ENCODE peak calls at places on chromosomes 12 and 14, in eight cellular contexts. Q, X, I, B, J, G, D and E are unnamed samples.
A peak's percentile ranks its signal among the peaks of the same experiment; 100 is the strongest.

GRCh38 chr14:59870277-59871165 is at the start of gene RTN1:
- DNase-seq in Q (peak; percentile 90), X (peak; percentile 78), I (no peak), B (no peak), J (peak; percentile 29), G (peak; percentile 43), D (peak; percentile 25), E (peak; percentile 29)

GRCh38 chr12:89162704-89163261 is 189.5 kb downstream of the DUSP6 start:
- DNase-seq in Q (no peak), X (no peak), I (no peak), B (peak; percentile 15), J (no peak), G (peak; percentile 27), D (peak; percentile 44), E (no peak)

GRCh38 chr14:70359076-70359424 is 433 bp downstream of the COX16 start:
- DNase-seq in Q (no peak), X (no peak), I (no peak), B (no peak), J (no peak), G (peak; percentile 33), D (no peak), E (no peak)

GRCh38 chr12:105706321-105706972 is 376.0 kb downstream of the C12orf75 start:
- DNase-seq in Q (no peak), X (no peak), I (no peak), B (no peak), J (no peak), G (no peak), D (no peak), E (no peak)

GRCh38 chr12:95790912-95791849 is 617 bp upstream of the NTN4 start:
- DNase-seq in Q (peak; percentile 77), X (peak; percentile 77), I (no peak), B (no peak), J (peak; percentile 14), G (no peak), D (peak; percentile 20), E (peak; percentile 46)

GRCh38 chr14:56322531-56322930 is 204.3 kb downstream of the PELI2 start:
- DNase-seq in Q (no peak), X (no peak), I (no peak), B (no peak), J (no peak), G (no peak), D (no peak), E (no peak)

GRCh38 chr12:82866946-82867345 is 180.2 kb downstream of the TMTC2 start:
- DNase-seq in Q (no peak), X (no peak), I (no peak), B (no peak), J (no peak), G (no peak), D (no peak), E (no peak)

GRCh38 chr14:64196668-64197411 is 97.3 kb downstream of the ESR2 start:
- DNase-seq in Q (peak; percentile 85), X (peak; percentile 78), I (no peak), B (no peak), J (no peak), G (peak; percentile 40), D (no peak), E (no peak)

GRCh38 chr14:66143387-66144112 is 342.6 kb upstream of the CCDC196 start:
- DNase-seq in Q (no peak), X (no peak), I (no peak), B (no peak), J (no peak), G (no peak), D (no peak), E (no peak)

GRCh38 chr14:105045710-105046326 is 19.4 kb downstream of the GPR132 start:
- DNase-seq in Q (peak; percentile 99), X (peak; percentile 98), I (peak; percentile 89), B (peak; percentile 69), J (peak; percentile 93), G (peak; percentile 96), D (peak; percentile 94), E (peak; percentile 94)

GRCh38 chr12:100445081-100445481 is 28.6 kb upstream of the NR1H4 start:
- DNase-seq in Q (no peak), X (no peak), I (no peak), B (no peak), J (no peak), G (no peak), D (no peak), E (no peak)

GRCh38 chr12:108516511-108517275 is 1.6 kb downstream of the FICD start:
- DNase-seq in Q (no peak), X (no peak), I (no peak), B (no peak), J (no peak), G (no peak), D (no peak), E (no peak)

GRCh38 chr12:108515916-108516315 is 839 bp downstream of the FICD start:
- DNase-seq in Q (peak; percentile 80), X (no peak), I (no peak), B (no peak), J (no peak), G (no peak), D (no peak), E (no peak)

GRCh38 chr12:108517288-108518100 is 2.4 kb downstream of the FICD start:
- DNase-seq in Q (no peak), X (no peak), I (no peak), B (no peak), J (no peak), G (no peak), D (no peak), E (no peak)

GRCh38 chr12:108514468-108514972 is 557 bp upstream of the FICD start:
- DNase-seq in Q (no peak), X (no peak), I (no peak), B (no peak), J (no peak), G (no peak), D (no peak), E (no peak)

GRCh38 chr12:108514973-108515814 is at the start of gene FICD:
- DNase-seq in Q (peak; percentile 100), X (peak; percentile 99), I (peak; percentile 97), B (peak; percentile 96), J (peak; percentile 93), G (peak; percentile 100), D (peak; percentile 100), E (peak; percentile 100)
- TF ChIP-seq POLR2A in Q (no peak), X (peak; percentile 51), I (peak; percentile 82), B (no peak), J (peak; percentile 85), G (no peak), D (peak; percentile 30), E (no peak)

DNA sequence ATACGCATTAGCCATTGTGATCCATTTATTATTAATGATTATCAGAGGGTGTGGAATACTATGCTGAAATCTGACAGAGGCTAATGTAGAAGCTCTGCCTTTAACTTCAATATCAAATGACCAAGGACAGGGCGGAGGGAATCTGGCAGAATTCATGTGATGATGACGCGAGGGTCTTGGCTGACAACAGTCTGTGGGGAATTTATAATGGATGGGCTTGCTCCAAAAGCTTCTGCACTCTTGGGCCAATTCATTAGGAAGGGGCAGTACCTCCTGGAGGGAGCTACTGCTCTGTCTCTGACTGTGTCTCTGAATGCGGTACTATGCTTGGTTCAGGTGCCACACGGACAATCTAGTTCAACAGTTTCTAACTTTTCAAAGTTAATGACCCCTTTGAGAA is 46.2 kb downstream of the GALNT8 start:
- DNase-seq in Q (no peak), X (no peak), I (no peak), B (no peak), J (no peak), G (no peak), D (no peak), E (no peak)
- TF ChIP-seq POLR2AphosphoS5 in Q (no peak), X (no peak), I (no peak), B (no peak), J (no peak), G (no peak), D (no peak), E (no peak)

GRCh38 chr12:24561882-24562760 is 386.8 kb downstream of the BCAT1 start:
- DNase-seq in Q (peak; percentile 78), X (peak; percentile 87), I (no peak), B (no peak), J (peak; percentile 26), G (peak; percentile 47), D (peak; percentile 39), E (no peak)

GRCh38 chr12:24561411-24561871 is 387.5 kb downstream of the BCAT1 start:
- DNase-seq in Q (no peak), X (no peak), I (no peak), B (no peak), J (no peak), G (no peak), D (peak; percentile 10), E (no peak)

GRCh38 chr12:24565300-24565699 is 383.6 kb downstream of the BCAT1 start:
- DNase-seq in Q (no peak), X (no peak), I (no peak), B (no peak), J (no peak), G (no peak), D (no peak), E (no peak)

GRCh38 chr12:24560867-24561266 is 388.0 kb downstream of the BCAT1 start:
- DNase-seq in Q (no peak), X (no peak), I (no peak), B (no peak), J (no peak), G (no peak), D (no peak), E (no peak)

DNA sequence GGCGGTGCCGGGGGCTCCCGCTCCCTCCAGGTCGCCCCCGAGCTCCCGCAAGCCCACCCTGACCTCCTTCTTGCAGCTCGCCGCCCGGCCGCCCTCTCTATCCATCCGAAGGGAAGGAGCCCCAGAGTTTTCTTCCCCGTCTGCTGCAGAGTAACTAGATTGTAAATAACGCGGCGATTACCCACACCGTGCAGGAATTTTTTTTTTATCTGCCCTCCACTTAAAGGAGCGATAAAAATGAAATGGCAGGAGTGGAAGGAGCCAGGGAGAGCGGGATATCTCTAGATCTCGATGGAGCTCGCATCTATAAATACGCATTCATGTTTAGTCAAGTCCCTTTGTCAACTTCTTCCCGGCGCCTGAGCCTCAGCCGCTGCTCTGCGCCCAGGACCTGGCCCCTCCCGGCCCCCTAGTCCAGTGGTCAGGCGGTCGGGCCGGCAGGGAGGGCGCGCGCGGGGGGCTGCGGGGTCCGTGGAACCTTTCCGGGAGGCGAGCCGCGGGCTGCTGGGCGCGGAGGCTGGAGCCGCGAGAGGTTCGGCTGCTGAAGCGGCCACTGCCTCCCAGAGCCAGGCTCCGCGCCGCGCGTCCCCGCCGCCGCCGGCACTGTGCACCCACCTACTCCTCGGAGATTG is 386.0 kb downstream of the BCAT1 start:
- DNase-seq in Q (peak; percentile 80), X (peak; percentile 74), I (no peak), B (no peak), J (peak; percentile 23), G (no peak), D (peak; percentile 16), E (no peak)
- TF ChIP-seq POLR2A in Q (no peak), X (no peak), I (no peak), B (no peak), J (no peak), G (no peak), D (no peak), E (no peak)

GRCh38 chr14:68856572-68856971 is 63.7 kb upstream of the ZFP36L1 start:
- DNase-seq in Q (no peak), X (peak; percentile 1), I (no peak), B (no peak), J (no peak), G (no peak), D (no peak), E (no peak)
- TF ChIP-seq POLR2AphosphoS5 in Q (no peak), X (no peak), I (no peak), B (no peak), J (no peak), G (no peak), D (peak; percentile 75), E (no peak)